ENCODE peak calls at places on chromosomes 4 and X, in six cellular contexts. A is A549, P is PC-3, Q is stomach, D is SK-N-SH, S is IMR-90. N is an unnamed sample.

GRCh38 chr4:105625214-105625613 is 72.8 kb downstream of the ARHGEF38 start:
- DNase-seq in A (no peak), P (no peak), Q (no peak), D (no peak), S (no peak), N (no peak)

GRCh38 chr4:147560632-147561031 is 56.6 kb upstream of the TMEM184C start:
- DNase-seq in A (no peak), P (peak; percentile 28), Q (no peak), D (no peak), S (peak; percentile 82), N (no peak)

GRCh38 chr4:56026596-56026995 is 77.9 kb downstream of the CEP135 start:
- DNase-seq in A (peak; percentile 12), P (peak; percentile 68), Q (no peak), D (no peak), S (peak; percentile 53), N (no peak)

GRCh38 chr4:8871417-8872401 is at the start of gene HMX1:
- DNase-seq in A (peak; percentile 37), P (no peak), Q (no peak), D (peak; percentile 100), S (no peak), N (no peak)

GRCh38 chrX:70132244-70132643 is 1.0 kb upstream of the IGBP1 start:
- DNase-seq in A (peak; percentile 10), P (peak; percentile 14), Q (no peak), D (no peak), S (no peak), N (no peak)

GRCh38 chr4:52824603-52825310 is 37.4 kb upstream of the RASL11B start:
- DNase-seq in A (no peak), P (no peak), Q (peak; percentile 38), D (peak; percentile 50), S (peak; percentile 85), N (no peak)

GRCh38 chr4:167966161-167966560 is 126.2 kb upstream of the ANXA10 start:
- DNase-seq in A (no peak), P (peak; percentile 56), Q (no peak), D (no peak), S (no peak), N (no peak)

GRCh38 chrX:103919336-103919682 is 43.1 kb upstream of the TMSB15B start:
- DNase-seq in A (peak; percentile 72), P (peak; percentile 58), Q (no peak), D (no peak), S (peak; percentile 51), N (no peak)

GRCh38 chr4:25814737-25815136 is 48.1 kb downstream of the SEL1L3 start:
- DNase-seq in A (no peak), P (no peak), Q (no peak), D (no peak), S (no peak), N (no peak)

GRCh38 chr4:25815586-25815985 is 47.2 kb downstream of the SEL1L3 start:
- DNase-seq in A (no peak), P (no peak), Q (no peak), D (no peak), S (no peak), N (no peak)

GRCh38 chr4:25818293-25819240 is 44.2 kb downstream of the SEL1L3 start:
- DNase-seq in A (no peak), P (peak; percentile 68), Q (no peak), D (no peak), S (peak; percentile 57), N (no peak)

GRCh38 chr4:25816591-25817058 is 46.2 kb downstream of the SEL1L3 start:
- DNase-seq in A (no peak), P (no peak), Q (no peak), D (no peak), S (no peak), N (no peak)

DNA sequence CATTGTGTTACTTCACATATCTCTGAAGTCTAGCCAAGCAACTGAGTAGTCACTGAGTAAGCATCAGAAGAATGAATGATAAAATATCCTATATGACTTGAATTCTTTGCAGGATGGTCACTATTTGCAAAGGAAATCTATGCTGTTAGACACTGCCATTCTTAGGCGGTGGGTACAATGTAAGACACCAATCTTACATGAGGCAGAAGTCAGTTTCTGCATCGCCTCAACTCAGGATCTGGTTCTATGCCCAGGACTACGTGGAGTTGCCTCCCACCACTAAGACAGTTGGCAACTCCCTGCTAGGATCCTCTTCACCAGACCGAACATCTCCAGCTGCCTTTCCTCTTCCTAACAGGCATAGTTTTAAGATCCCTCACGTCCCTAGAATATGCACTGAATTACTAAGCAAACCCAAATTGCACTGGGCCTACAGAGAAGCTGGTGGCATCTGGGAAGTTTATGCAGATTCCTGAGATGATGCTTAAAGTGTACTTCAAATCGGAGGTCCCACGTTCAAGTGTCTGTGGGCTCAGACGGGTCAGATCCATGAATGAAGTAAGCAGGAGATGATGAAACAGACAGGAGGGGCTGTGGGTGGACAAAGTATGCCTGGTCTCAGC is 45.6 kb downstream of the SEL1L3 start:
- DNase-seq in A (peak; percentile 53), P (peak; percentile 85), Q (no peak), D (no peak), S (peak; percentile 86), N (no peak)
- H3K4me1 ChIP-seq in A (peaks cover 74% of the 10 kb centered on the region), P (peaks cover 54% of the 10 kb centered on the region), Q (peaks cover 5% of the 10 kb centered on the region), D (no peaks in the 10 kb centered on the region), S (peaks cover 32% of the 10 kb centered on the region), N (no peaks in the 10 kb centered on the region)

DNA sequence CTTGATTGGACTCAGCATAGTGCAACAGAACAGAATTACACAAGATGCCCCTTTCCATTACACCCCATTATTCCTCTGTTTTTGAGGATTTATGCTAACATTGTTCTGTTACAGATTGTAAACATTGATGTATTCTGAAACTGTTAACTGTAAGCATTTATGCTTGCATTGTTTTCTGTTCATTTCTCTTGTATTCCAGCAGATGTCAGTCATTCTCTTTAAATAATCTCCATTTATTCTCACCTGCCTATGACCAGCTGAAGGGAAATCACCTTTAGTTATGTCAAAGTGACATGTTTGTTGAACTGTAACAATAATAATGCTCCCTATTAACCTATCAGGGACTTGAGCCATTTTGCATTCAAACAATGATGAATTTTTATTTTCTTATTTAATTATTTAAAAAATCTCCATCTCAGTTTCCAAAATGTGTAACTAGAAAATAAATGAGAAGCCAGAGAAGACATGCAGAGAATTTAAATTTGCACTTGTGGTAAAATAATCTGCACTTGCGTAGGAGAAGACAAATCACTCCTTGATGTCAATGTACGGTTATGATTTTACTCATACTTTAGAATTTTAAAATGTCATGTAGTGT is 58.0 kb downstream of the SPCS3 start:
- DNase-seq in A (peak; percentile 47), P (peak; percentile 59), Q (no peak), D (peak; percentile 5), S (peak; percentile 43), N (no peak)
- H3K4me3 ChIP-seq in A (no peak overlapping the region), P (no peak overlapping the region), Q (no peak overlapping the region), D (no peak overlapping the region), S (no peak overlapping the region), N (no peak overlapping the region)

DNA sequence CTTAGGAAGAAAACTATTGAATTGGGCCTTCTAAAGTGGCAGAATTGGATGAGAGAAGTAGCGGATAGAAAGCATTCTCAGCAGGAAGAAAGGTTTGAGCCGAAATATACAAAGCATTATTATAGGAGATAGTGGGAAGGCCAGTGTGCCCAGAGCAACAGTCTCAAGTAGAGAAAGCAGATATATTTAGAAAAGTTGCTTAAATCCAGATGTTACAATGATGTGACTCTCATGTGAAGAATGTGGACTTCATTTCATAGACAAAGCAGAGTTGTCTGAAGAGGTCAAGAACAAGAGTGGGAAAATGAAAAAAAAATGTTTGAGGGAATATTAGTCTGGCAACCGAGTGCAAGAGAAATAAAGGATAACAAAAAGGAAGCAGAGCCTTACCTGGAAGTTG is 66.9 kb downstream of the SYNPO2 start:
- DNase-seq in A (no peak), P (no peak), Q (no peak), D (no peak), S (no peak), N (no peak)
- TF ChIP-seq CTCF in A (no peak), P (no peak), Q (no peak), D (no peak), S (no peak), N (no peak)

DNA sequence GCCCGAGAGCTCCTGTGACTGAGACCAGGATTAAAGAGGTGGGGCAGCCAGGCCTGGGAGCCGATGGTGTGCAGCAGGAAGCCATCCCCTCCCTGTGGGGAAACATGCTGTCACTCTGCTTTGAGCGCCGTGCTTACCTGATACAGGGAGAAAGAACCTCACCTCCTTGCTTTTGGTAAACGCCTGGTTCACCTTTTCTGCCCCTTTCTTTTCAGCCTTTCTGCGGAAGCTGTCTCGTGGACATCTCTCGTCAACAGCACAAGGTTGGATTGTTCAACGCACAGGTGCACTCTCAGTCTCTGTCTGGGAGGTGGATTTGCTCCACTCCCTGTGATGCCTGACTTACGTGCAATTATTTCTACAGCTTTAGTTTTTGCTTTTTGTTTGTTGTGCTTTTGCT is 12.0 kb downstream of the ZFYVE28 start:
- DNase-seq in A (no peak), P (no peak), Q (no peak), D (no peak), S (no peak), N (no peak)
- H3K4me1 ChIP-seq in A (peaks cover 7% of the 10 kb centered on the region), P (peaks cover 12% of the 10 kb centered on the region), Q (peaks cover 17% of the 10 kb centered on the region), D (peaks cover 16% of the 10 kb centered on the region), S (no peaks in the 10 kb centered on the region), N (peaks cover 21% of the 10 kb centered on the region)

N was measured in suprapubic skin.